ENCODE peak calls at places on chromosome 2, in seven cellular contexts. Y is HCT116, J is MM.1S, Z is neural progenitor cell, T is PC-3, X is GM23248, F is GM23338. B is an unnamed sample.

GRCh38 chr2:1968988-1969700 is 224.8 kb upstream of the PXDN start:
- DNase-seq in X (no peak), J (no peak), F (no peak), Y (no peak), T (no peak), Z (no peak), B (no peak)

GRCh38 chr2:219812672-219813071 is 185.2 kb downstream of the SLC4A3 start:
- DNase-seq in F (no peak), X (no peak), Y (no peak), T (no peak), Z (no peak), J (no peak), B (no peak)

GRCh38 chr2:159595410-159596046 is 20.8 kb downstream of the BAZ2B start:
- DNase-seq in J (no peak), T (peak), Z (no peak), X (peak), F (no peak), Y (no peak), B (no peak)

GRCh38 chr2:240922982-240923537 is 16.9 kb downstream of the CROCC2 start:
- DNase-seq in T (no peak), Z (no peak), Y (no peak), J (no peak), X (no peak), F (no peak), B (no peak)

GRCh38 chr2:52222128-52222527 is 1190.2 kb upstream of the NRXN1 start:
- DNase-seq in Y (no peak), X (peak), T (peak), F (no peak), Z (no peak), J (no peak), B (no peak)

GRCh38 chr2:46801731-46802664 is 113.6 kb downstream of the MCFD2 start:
- DNase-seq in J (no peak), X (peak), F (no peak), Z (no peak), Y (no peak), T (peak), B (no peak)

GRCh38 chr2:39666489-39667141 is 898 bp downstream of the TMEM178A start:
- DNase-seq in Y (no peak), T (no peak), Z (peak), J (no peak), F (peak), X (peak), B (no peak)

GRCh38 chr2:74052732-74053712 is 68.3 kb downstream of the TET3 start:
- DNase-seq in X (no peak), Z (no peak), F (no peak), T (no peak), J (no peak), Y (no peak), B (no peak)

GRCh38 chr2:46029332-46029811 is 267.8 kb upstream of the EPAS1 start:
- DNase-seq in Z (peak), Y (no peak), X (peak), T (peak), F (no peak), J (no peak), B (no peak)

GRCh38 chr2:143259368-143259958 is 130.2 kb downstream of the ARHGAP15 start:
- DNase-seq in F (peak), J (peak), T (peak), Y (peak), X (peak), Z (peak), B (peak)

GRCh38 chr2:217944923-217945322 is 57.9 kb downstream of the TNS1 start:
- DNase-seq in F (no peak), J (no peak), Z (no peak), T (no peak), X (no peak), Y (no peak), B (no peak)

GRCh38 chr2:191691016-191691725 is 13.2 kb downstream of the NABP1 start:
- DNase-seq in Z (peak), T (peak), J (peak), F (peak), X (peak), Y (peak), B (peak)

GRCh38 chr2:75561566-75562512 is 1.1 kb upstream of the EVA1A start:
- DNase-seq in F (no peak), J (no peak), Z (no peak), Y (no peak), X (peak), T (peak), B (peak)

GRCh38 chr2:74703373-74703772 is 49.3 kb downstream of the SEMA4F start:
- DNase-seq in T (no peak), Y (no peak), Z (no peak), J (no peak), X (no peak), F (no peak), B (no peak)

GRCh38 chr2:428591-428990 is 140.7 kb upstream of the ALKAL2 start:
- DNase-seq in X (no peak), T (no peak), Y (no peak), Z (no peak), J (no peak), F (no peak), B (no peak)

GRCh38 chr2:145277922-145278321 is 758.0 kb upstream of the ZEB2 start:
- DNase-seq in T (peak), Z (no peak), J (no peak), Y (no peak), F (no peak), X (peak), B (no peak)
- TF ChIP-seq EZH2phosphoT487 in T (no peak), Z (no peak), J (no peak), Y (no peak), F (no peak), X (no peak), B (no peak)

DNA sequence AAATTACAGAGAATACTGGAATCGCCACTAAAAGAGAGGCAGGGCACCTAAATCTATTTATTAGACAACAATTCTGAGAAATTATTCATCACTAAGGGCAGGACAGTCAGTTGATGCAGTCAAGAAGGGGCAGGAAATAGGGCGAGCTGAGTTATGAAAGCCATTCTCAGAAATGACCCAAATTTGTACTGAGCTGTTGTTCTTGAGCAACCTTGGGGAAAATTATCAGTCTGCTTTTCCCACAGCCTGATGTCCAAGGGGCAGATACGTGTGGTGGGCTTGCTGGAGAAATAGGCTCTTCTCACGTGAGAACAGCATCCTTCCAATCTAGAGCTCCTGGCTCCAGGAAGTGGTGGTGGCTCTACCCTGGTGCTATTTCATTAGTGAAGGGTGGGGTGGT is 38.6 kb downstream of the STON1 start:
- DNase-seq in Y (no peak), T (no peak), X (peak), Z (no peak), F (no peak), J (no peak), B (no peak)
- TF ChIP-seq EZH2 in Y (no peak), T (no peak), X (no peak), Z (no peak), F (no peak), J (no peak), B (no peak)

GRCh38 chr2:196331143-196331542 is 159.8 kb upstream of the STK17B start:
- DNase-seq in Z (no peak), J (no peak), F (no peak), Y (no peak), X (peak), T (peak), B (peak)

GRCh38 chr2:196331816-196332215 is 160.4 kb upstream of the STK17B start:
- DNase-seq in X (peak), Y (no peak), F (no peak), T (no peak), Z (no peak), J (no peak), B (no peak)

GRCh38 chr2:196328088-196328680 is 156.8 kb upstream of the STK17B start:
- DNase-seq in Y (no peak), T (no peak), J (no peak), X (no peak), Z (no peak), F (no peak), B (no peak)

GRCh38 chr2:196329959-196330358 is 158.6 kb upstream of the STK17B start:
- DNase-seq in J (no peak), X (no peak), T (no peak), Z (no peak), F (no peak), Y (no peak), B (no peak)

DNA sequence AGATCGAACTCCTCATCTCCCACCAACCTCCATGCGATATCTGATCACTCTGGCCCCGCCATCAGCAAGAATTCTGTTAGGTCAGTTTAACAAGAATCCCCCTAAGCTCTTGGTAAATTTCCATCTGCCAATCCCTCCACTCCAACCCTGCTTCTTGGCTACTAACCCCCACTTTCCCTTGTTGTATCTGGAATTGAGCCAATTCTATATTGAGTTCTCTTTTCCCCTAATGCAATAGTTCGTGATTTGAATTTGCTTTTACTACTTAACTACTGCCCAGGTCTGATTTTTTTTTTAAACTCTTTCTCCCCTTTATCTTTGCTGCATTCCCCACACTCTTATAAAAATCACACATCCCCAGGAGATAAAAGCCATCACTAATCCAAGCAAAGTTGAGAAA is 159.3 kb upstream of the STK17B start:
- DNase-seq in X (no peak), F (no peak), Z (no peak), T (peak), J (no peak), Y (no peak), B (no peak)
- TF ChIP-seq EZH2phosphoT487 in X (no peak), F (no peak), Z (no peak), T (no peak), J (no peak), Y (no peak), B (no peak)

GRCh38 chr2:30192327-30192726 is 39.0 kb upstream of the LBH start:
- DNase-seq in F (no peak), X (no peak), Y (no peak), T (no peak), Z (no peak), J (no peak), B (no peak)
- TF ChIP-seq EZH2 in F (no peak), X (no peak), Y (no peak), T (no peak), Z (no peak), J (no peak), B (no peak)

B was measured in hepatocyte.